ENCODE peak calls at places on chromosomes 1 and 21, in four cellular contexts. One of them, this sample, is unnamed.

GRCh38 chr1:30384286-30385245 is 338.8 kb downstream of the MATN1 start:
- DNase-seq in K562: no peak
- DNase-seq in GM12878: no peak
- DNase-seq in HepG2: no peak
- DNase-seq in this sample: no peak

GRCh38 chr1:111208921-111209320 is 8.5 kb upstream of the DENND2D start:
- DNase-seq in K562: no peak
- DNase-seq in GM12878: no peak
- DNase-seq in HepG2: no peak
- DNase-seq in this sample: no peak

GRCh38 chr1:159279754-159280153 is 22.4 kb upstream of the FCER1A start:
- DNase-seq in K562: no peak
- DNase-seq in GM12878: no peak
- DNase-seq in HepG2: no peak
- DNase-seq in this sample: no peak

GRCh38 chr1:155322571-155322952 is 1.9 kb downstream of the RUSC1 start:
- DNase-seq in K562: no peak
- DNase-seq in GM12878: no peak
- DNase-seq in HepG2: no peak
- DNase-seq in this sample: peak; percentile 49

GRCh38 chr1:25837253-25837875 is 17.6 kb downstream of the MTFR1L start:
- DNase-seq in K562: no peak
- DNase-seq in GM12878: no peak
- DNase-seq in HepG2: peak; percentile 41
- DNase-seq in this sample: no peak

GRCh38 chr1:41618066-41618825 is 133.8 kb upstream of the EDN2 start:
- DNase-seq in K562: no peak
- DNase-seq in GM12878: no peak
- DNase-seq in HepG2: no peak
- DNase-seq in this sample: no peak

GRCh38 chr1:175839678-175840669 is 96.6 kb upstream of the TNR start:
- DNase-seq in K562: no peak
- DNase-seq in GM12878: no peak
- DNase-seq in HepG2: peak; percentile 87
- DNase-seq in this sample: no peak

GRCh38 chr1:93662481-93663190 is 19.0 kb downstream of the BCAR3 start:
- DNase-seq in K562: no peak
- DNase-seq in GM12878: no peak
- DNase-seq in HepG2: no peak
- DNase-seq in this sample: no peak

GRCh38 chr1:36458910-36459309 is 5.3 kb downstream of the MRPS15 start:
- DNase-seq in K562: no peak
- DNase-seq in GM12878: no peak
- DNase-seq in HepG2: no peak
- DNase-seq in this sample: no peak

GRCh38 chr1:9843576-9843945 is 19.8 kb upstream of the CLSTN1 start:
- DNase-seq in K562: no peak
- DNase-seq in GM12878: no peak
- DNase-seq in HepG2: no peak
- DNase-seq in this sample: no peak

GRCh38 chr1:119181236-119181635 is 40.8 kb upstream of the WARS2 start:
- DNase-seq in K562: no peak
- DNase-seq in GM12878: no peak
- DNase-seq in HepG2: no peak
- DNase-seq in this sample: no peak

GRCh38 chr1:32199043-32199716 is 1.2 kb upstream of the CCDC28B start:
- DNase-seq in K562: no peak
- DNase-seq in GM12878: no peak
- DNase-seq in HepG2: no peak
- DNase-seq in this sample: no peak

GRCh38 chr1:105436589-105437259 is 1619.8 kb upstream of the PRMT6 start:
- DNase-seq in K562: no peak
- DNase-seq in GM12878: no peak
- DNase-seq in HepG2: no peak
- DNase-seq in this sample: no peak

GRCh38 chr1:91026320-91026719 is 4.5 kb upstream of the ZNF644 start:
- DNase-seq in K562: no peak
- DNase-seq in GM12878: no peak
- DNase-seq in HepG2: peak; percentile 74
- DNase-seq in this sample: no peak

GRCh38 chr1:196355206-196355786 is 252.9 kb downstream of the KCNT2 start:
- DNase-seq in K562: no peak
- DNase-seq in GM12878: no peak
- DNase-seq in HepG2: peak; percentile 3
- DNase-seq in this sample: no peak

GRCh38 chr1:10724052-10724494 is 72.4 kb downstream of the CASZ1 start:
- DNase-seq in K562: no peak
- DNase-seq in GM12878: no peak
- DNase-seq in HepG2: no peak
- DNase-seq in this sample: no peak

GRCh38 chr1:154822717-154823116 is 47.4 kb downstream of the KCNN3 start:
- DNase-seq in K562: no peak
- DNase-seq in GM12878: no peak
- DNase-seq in HepG2: no peak
- DNase-seq in this sample: no peak

GRCh38 chr21:31459457-31459856 is 115.4 kb upstream of the TIAM1 start:
- DNase-seq in K562: peak; percentile 48
- DNase-seq in GM12878: no peak
- DNase-seq in HepG2: no peak
- DNase-seq in this sample: peak; percentile 48

GRCh38 chr1:222521299-222522104 is 26.4 kb downstream of the HHIPL2 start:
- DNase-seq in K562: peak; percentile 24
- DNase-seq in GM12878: no peak
- DNase-seq in HepG2: peak; percentile 33
- DNase-seq in this sample: no peak

GRCh38 chr1:156591432-156592157 is at the start of gene NAXE:
- DNase-seq in K562: peak; percentile 93
- DNase-seq in GM12878: no peak
- DNase-seq in HepG2: peak; percentile 36
- DNase-seq in this sample: peak; percentile 87

GRCh38 chr1:68120136-68120791 is 69.8 kb upstream of the DIRAS3 start:
- DNase-seq in K562: peak; percentile 55
- DNase-seq in GM12878: peak; percentile 24
- DNase-seq in HepG2: peak; percentile 60
- DNase-seq in this sample: peak; percentile 77

GRCh38 chr1:157043685-157044084 is 1.9 kb downstream of the ARHGEF11 start:
- DNase-seq in K562: no peak
- DNase-seq in GM12878: no peak
- DNase-seq in HepG2: no peak
- DNase-seq in this sample: no peak

GRCh38 chr1:224800486-224801119 is 128.9 kb upstream of the DNAH14 start:
- DNase-seq in K562: no peak
- DNase-seq in GM12878: no peak
- DNase-seq in HepG2: no peak
- DNase-seq in this sample: no peak

GRCh38 chr1:197463142-197463541 is 195.1 kb downstream of the CRB1 start:
- DNase-seq in K562: no peak
- DNase-seq in GM12878: no peak
- DNase-seq in HepG2: no peak
- DNase-seq in this sample: no peak

GRCh38 chr1:230340778-230341546 is 85.2 kb downstream of the PGBD5 start:
- DNase-seq in K562: no peak
- DNase-seq in GM12878: no peak
- DNase-seq in HepG2: no peak
- DNase-seq in this sample: no peak

GRCh38 chr1:164579346-164579745 is 20.4 kb downstream of the PBX1 start:
- DNase-seq in K562: no peak
- DNase-seq in GM12878: no peak
- DNase-seq in HepG2: no peak
- DNase-seq in this sample: no peak

GRCh38 chr1:10378071-10378841 is 20.6 kb upstream of the PGD start:
- DNase-seq in K562: peak; percentile 49
- DNase-seq in GM12878: no peak
- DNase-seq in HepG2: no peak
- DNase-seq in this sample: no peak

GRCh38 chr1:205009666-205010065 is 33.3 kb upstream of the CNTN2 start:
- DNase-seq in K562: no peak
- DNase-seq in GM12878: no peak
- DNase-seq in HepG2: no peak
- DNase-seq in this sample: no peak

GRCh38 chr1:32924881-32925344 is 23.7 kb upstream of the TMEM54 start:
- DNase-seq in K562: peak; percentile 38
- DNase-seq in GM12878: no peak
- DNase-seq in HepG2: peak; percentile 24
- DNase-seq in this sample: no peak

GRCh38 chr1:3465935-3466321 is 11.5 kb downstream of the ARHGEF16 start:
- DNase-seq in K562: no peak
- DNase-seq in GM12878: no peak
- DNase-seq in HepG2: no peak
- DNase-seq in this sample: no peak

GRCh38 chr21:28944296-28944695 is 48.4 kb downstream of the LTN1 start:
- DNase-seq in K562: no peak
- DNase-seq in GM12878: no peak
- DNase-seq in HepG2: peak; percentile 14
- DNase-seq in this sample: no peak

DNA sequence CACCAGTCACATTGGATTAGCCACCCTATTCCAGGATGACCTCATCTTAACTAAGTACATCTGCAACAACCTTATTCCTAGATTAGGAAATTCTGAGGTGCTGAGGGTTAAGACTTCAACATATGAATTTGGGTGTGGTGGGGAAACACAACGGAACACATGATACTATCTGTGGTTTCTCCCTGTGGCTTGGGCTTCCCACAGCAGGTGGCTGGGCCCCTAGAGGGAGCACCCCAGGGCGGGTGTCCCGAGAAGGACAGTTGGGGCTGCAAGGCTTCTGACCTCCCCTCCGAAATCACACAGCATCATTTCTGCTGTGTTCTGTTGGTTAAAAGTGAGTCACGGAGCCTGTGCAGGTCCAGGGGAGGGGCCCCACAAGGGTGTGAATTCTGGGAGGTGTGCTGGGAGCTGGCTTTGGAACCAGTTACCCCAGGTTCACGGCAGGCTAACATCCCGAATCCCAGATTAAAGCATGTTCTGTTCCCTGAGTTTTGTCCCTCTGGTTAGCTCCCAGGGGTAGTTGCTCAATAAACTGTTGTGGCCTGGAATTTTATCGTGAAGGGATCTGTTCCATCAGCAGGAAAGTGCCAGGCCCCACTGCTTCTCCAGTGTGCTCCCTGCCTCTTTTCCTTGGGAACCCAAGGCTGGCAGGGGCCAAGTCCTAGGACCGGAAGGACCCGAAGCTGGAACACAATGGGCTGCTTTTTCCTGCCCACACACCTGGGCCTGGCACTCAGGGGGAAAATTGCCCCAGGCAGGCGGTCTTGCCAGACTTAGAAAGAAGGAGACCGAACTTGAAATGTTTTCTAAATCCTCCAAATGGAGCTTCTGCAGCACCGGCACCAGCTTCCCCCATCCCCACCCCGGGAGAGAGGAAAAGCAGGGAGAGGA is 154.0 kb upstream of the WNT4 start:
- DNase-seq in K562: peak; percentile 53
- DNase-seq in GM12878: no peak
- DNase-seq in HepG2: no peak
- DNase-seq in this sample: no peak
- TF ChIP-seq FOXK2 in K562: no peak
- TF ChIP-seq FOXK2 in GM12878: no peak
- TF ChIP-seq FOXK2 in HepG2: no peak
- TF ChIP-seq FOXK2 in this sample: no peak

DNA sequence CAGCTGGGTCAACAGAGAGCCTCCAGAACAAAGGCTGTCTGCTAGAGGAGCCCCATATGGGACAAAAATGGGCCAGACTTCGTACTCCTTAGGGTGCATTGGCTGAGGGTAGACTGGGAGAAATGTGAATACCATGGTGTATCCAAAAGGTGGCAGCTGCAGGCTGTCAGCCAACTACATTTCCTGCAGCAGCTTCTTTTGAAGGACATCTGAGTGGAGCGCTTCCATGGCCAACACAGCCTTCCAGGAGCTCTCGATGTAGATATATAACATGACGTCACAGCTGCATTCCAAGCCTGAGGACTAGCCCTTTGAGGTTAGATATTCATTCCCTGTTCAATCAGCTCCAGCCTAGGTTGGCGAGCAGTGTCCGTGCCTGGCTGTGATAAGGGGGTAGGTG is 107.7 kb downstream of the MAB21L3 start:
- DNase-seq in K562: no peak
- DNase-seq in GM12878: no peak
- DNase-seq in HepG2: peak; percentile 14
- DNase-seq in this sample: no peak
- TF ChIP-seq FOXM1 in K562: no peak
- TF ChIP-seq FOXM1 in GM12878: no peak
- TF ChIP-seq FOXM1 in HepG2: no peak
- TF ChIP-seq FOXM1 in this sample: no peak

GRCh38 chr21:41954654-41955499 is 1.1 kb upstream of the C2CD2 start:
- DNase-seq in K562: no peak
- DNase-seq in GM12878: no peak
- DNase-seq in HepG2: no peak
- DNase-seq in this sample: no peak

GRCh38 chr21:41955516-41955915 is 1.7 kb upstream of the C2CD2 start:
- DNase-seq in K562: no peak
- DNase-seq in GM12878: no peak
- DNase-seq in HepG2: no peak
- DNase-seq in this sample: no peak

GRCh38 chr21:41957991-41958766 is 4.4 kb upstream of the C2CD2 start:
- DNase-seq in K562: peak; percentile 83
- DNase-seq in GM12878: no peak
- DNase-seq in HepG2: peak; percentile 80
- DNase-seq in this sample: no peak

GRCh38 chr21:41958886-41959563 is 5.2 kb upstream of the C2CD2 start:
- DNase-seq in K562: no peak
- DNase-seq in GM12878: no peak
- DNase-seq in HepG2: no peak
- DNase-seq in this sample: no peak

DNA sequence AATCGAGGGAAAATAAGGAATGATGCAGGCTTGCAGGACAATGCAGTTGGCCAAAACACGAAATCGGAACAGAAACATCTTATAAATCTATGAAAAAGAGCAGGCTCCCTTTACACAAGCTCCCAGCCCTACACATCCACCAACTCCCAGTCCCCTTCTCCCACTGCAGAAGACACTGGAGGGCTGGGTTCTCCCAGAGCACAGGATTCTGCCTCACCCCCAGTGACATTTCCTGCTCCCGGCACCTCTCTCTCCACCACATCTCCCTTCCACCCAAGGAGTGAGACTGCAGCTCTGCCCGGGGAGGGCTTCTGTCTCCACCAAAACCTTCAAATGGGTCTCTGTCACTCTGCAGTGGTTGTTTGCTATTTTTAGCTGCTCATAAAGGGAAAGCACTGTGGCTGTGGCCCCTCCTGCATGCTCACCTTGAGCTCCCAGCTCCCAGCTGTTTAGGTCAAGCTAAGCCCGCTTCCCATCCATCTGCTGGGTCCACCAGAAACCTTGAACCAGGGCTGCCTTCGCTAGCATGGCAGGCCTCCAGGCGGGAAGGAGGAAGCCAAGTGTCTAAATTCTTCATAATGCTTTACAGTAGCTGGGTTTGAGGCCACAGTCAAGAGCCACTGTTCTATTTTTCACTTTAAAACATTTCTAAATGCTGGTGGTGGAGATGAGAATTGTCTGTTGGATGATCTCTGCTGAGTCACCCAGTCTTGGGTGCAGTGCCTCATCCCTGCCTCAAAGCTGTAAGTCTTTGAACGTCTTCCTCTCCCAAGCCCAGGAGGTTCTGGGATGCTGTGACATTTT is 3.3 kb upstream of the C2CD2 start:
- DNase-seq in K562: peak; percentile 75
- DNase-seq in GM12878: no peak
- DNase-seq in HepG2: no peak
- DNase-seq in this sample: no peak
- TF ChIP-seq FOXK2 in K562: no peak
- TF ChIP-seq FOXK2 in GM12878: no peak
- TF ChIP-seq FOXK2 in HepG2: no peak
- TF ChIP-seq FOXK2 in this sample: no peak

GRCh38 chr1:217453816-217454215 is 177.1 kb downstream of the GPATCH2 start:
- DNase-seq in K562: no peak
- DNase-seq in GM12878: no peak
- DNase-seq in HepG2: no peak
- DNase-seq in this sample: no peak
- TF ChIP-seq FOXM1 in K562: no peak
- TF ChIP-seq FOXM1 in GM12878: no peak
- TF ChIP-seq FOXM1 in HepG2: no peak
- TF ChIP-seq FOXM1 in this sample: no peak